ENCODE peak calls at places on chromosomes 5 and 9, in six cellular contexts. J is IMR-90, S is endothelial cell, A is GM23338, L is BE2C, D is HFFc6. G is an unnamed sample.

GRCh38 chr5:91288517-91288916 is 94.6 kb downstream of the ARRDC3 start:
- DNase-seq in A (no peak), J (no peak), S (no peak), L (peak), D (no peak), G (no peak)

GRCh38 chr9:97928968-97929604 is 6.8 kb upstream of the TRMO start:
- DNase-seq in D (no peak), J (no peak), S (no peak), L (no peak), A (no peak), G (no peak)

GRCh38 chr5:54516051-54516645 is 1.4 kb upstream of the SNX18 start:
- DNase-seq in J (peak), D (no peak), S (no peak), L (no peak), A (no peak), G (no peak)

GRCh38 chr5:52838306-52839015 is 50.7 kb downstream of the ITGA1 start:
- DNase-seq in S (no peak), L (no peak), J (peak), D (peak), A (no peak), G (no peak)

GRCh38 chr9:5352637-5353248 is 13.1 kb upstream of the RLN1 start:
- DNase-seq in D (no peak), J (no peak), L (no peak), S (no peak), A (no peak), G (no peak)

GRCh38 chr5:111143910-111144309 is 51.8 kb downstream of the WDR36 start:
- DNase-seq in S (no peak), J (peak), L (peak), A (no peak), D (peak), G (no peak)

GRCh38 chr9:69047331-69047730 is 11.8 kb downstream of the FXN start:
- DNase-seq in D (no peak), J (no peak), S (no peak), A (no peak), L (no peak), G (no peak)

GRCh38 chr5:92364986-92365550 is 982.0 kb upstream of the ARRDC3 start:
- DNase-seq in J (peak), S (no peak), L (no peak), D (no peak), A (no peak), G (no peak)

GRCh38 chr5:172209714-172210113 is 15.7 kb downstream of the EFCAB9 start:
- DNase-seq in D (no peak), L (no peak), J (no peak), A (no peak), S (no peak), G (no peak)

GRCh38 chr9:88749420-88749819 is 214.4 kb downstream of the NXNL2 start:
- DNase-seq in L (no peak), J (peak), A (no peak), S (no peak), D (peak), G (no peak)

GRCh38 chr9:111190352-111190751 is 139.7 kb downstream of the OR2K2 start:
- DNase-seq in A (no peak), L (no peak), D (no peak), S (no peak), J (peak), G (no peak)

GRCh38 chr5:116681334-116682013 is 106.9 kb upstream of the SEMA6A start:
- DNase-seq in D (no peak), A (no peak), J (no peak), L (no peak), S (no peak), G (peak)

GRCh38 chr5:102794677-102795331 is 39.7 kb downstream of the PAM start:
- DNase-seq in A (peak), J (no peak), D (no peak), S (no peak), L (no peak), G (no peak)

GRCh38 chr5:138095100-138095907 is 11.5 kb downstream of the WNT8A start:
- DNase-seq in S (no peak), L (no peak), D (no peak), A (peak), J (no peak), G (no peak)

GRCh38 chr9:96069821-96070220 is 194.3 kb downstream of the ERCC6L2 start:
- DNase-seq in A (no peak), D (no peak), L (no peak), S (no peak), J (no peak), G (no peak)

GRCh38 chr9:134705786-134706185 is 64.2 kb downstream of the COL5A1 start:
- DNase-seq in L (no peak), D (no peak), S (no peak), J (no peak), A (no peak), G (no peak)

GRCh38 chr5:172854451-172854871 is 20.4 kb downstream of the ERGIC1 start:
- DNase-seq in J (peak), D (no peak), S (no peak), A (no peak), L (no peak), G (no peak)

GRCh38 chr5:3531320-3531986 is 64.2 kb upstream of the IRX1 start:
- DNase-seq in J (no peak), L (no peak), D (no peak), A (peak), S (no peak), G (no peak)

GRCh38 chr5:89396262-89396975 is 513.4 kb upstream of the MEF2C start:
- DNase-seq in S (peak), J (peak), L (no peak), D (no peak), A (peak), G (peak)

GRCh38 chr5:31626156-31626555 is 12.8 kb upstream of the PDZD2 start:
- DNase-seq in A (no peak), J (no peak), S (no peak), L (peak), D (no peak), G (no peak)

GRCh38 chr9:17528859-17529258 is 50.0 kb upstream of the SH3GL2 start:
- DNase-seq in L (no peak), D (no peak), A (peak), J (peak), S (no peak), G (no peak)

GRCh38 chr9:31520301-31521085 is 864.0 kb upstream of the ACO1 start:
- DNase-seq in D (no peak), S (no peak), J (no peak), L (no peak), A (no peak), G (no peak)

GRCh38 chr5:95970359-95970704 is 8.7 kb upstream of the ELL2 start:
- DNase-seq in S (no peak), L (no peak), D (no peak), J (no peak), A (no peak), G (no peak)

GRCh38 chr5:131209506-131210191 is 38.9 kb downstream of the LYRM7 start:
- DNase-seq in L (no peak), D (no peak), S (no peak), A (peak), J (no peak), G (peak)

GRCh38 chr5:88140396-88140862 is 128.2 kb downstream of the TMEM161B start:
- DNase-seq in L (no peak), A (peak), J (no peak), S (peak), D (no peak), G (peak)

GRCh38 chr9:89505048-89505447 is 7.1 kb upstream of the SEMA4D start:
- DNase-seq in D (no peak), S (no peak), A (no peak), J (no peak), L (no peak), G (no peak)

GRCh38 chr5:96327728-96328127 is 105.3 kb downstream of the PCSK1 start:
- DNase-seq in J (peak), S (no peak), L (peak), D (peak), A (no peak), G (no peak)

GRCh38 chr5:163705983-163706771 is 200.8 kb downstream of the MAT2B start:
- DNase-seq in L (no peak), A (no peak), D (peak), J (peak), S (no peak), G (no peak)

GRCh38 chr5:76403713-76403962 is 553 bp downstream of the IQGAP2 start:
- DNase-seq in S (peak), L (no peak), J (no peak), D (no peak), A (no peak), G (no peak)

GRCh38 chr5:76401801-76402250 is 1.3 kb upstream of the IQGAP2 start:
- DNase-seq in J (no peak), D (no peak), S (no peak), L (no peak), A (no peak), G (no peak)

GRCh38 chr5:76403963-76404693 is 1.0 kb downstream of the IQGAP2 start:
- DNase-seq in S (peak), D (no peak), J (no peak), L (peak), A (peak), G (peak)

GRCh38 chr5:76402251-76402879 is 720 bp upstream of the IQGAP2 start:
- DNase-seq in S (peak), A (peak), J (no peak), L (no peak), D (no peak), G (peak)

DNA sequence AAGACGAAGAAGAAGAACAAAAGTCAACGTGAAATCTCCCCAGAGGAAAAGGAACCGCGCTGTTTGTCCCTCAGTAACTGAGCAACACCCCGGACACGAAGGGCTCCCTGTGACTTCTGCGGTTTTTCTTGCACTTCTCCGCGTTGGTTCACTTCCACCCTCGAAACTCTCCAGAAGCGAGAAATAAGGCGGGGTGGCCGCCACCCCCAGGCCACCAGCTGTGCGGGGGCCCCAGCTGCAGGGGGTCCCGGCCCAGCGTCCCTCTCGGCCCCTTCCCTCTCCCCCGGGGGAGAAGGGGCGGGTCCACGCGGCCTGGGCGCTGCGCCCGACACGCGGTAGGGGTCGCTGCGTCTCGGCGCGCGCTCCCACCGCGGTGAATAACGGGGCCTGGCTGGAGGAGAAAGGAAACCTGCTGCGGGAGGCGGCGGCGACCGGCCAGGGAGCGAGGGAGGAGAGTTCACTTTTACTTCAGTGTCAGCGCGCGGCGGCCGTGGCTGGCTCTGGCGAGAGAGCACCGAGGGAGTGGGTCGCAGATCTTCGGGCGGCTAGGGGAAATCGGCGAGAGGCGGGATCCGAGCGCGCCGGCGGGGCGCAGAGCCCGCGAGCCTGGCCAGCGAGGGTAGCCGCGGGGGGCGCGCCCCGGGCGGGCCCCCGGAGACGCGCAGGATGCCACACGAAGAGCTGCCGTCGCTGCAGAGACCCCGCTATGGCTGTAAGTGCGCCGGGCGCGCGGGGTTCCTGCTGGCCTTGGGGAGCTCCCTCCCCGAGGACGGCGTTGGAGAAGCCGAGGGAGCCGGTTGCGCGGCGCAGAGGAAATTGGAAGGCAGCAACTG is at the start of gene IQGAP2:
- DNase-seq in D (no peak), A (peak), J (peak), L (peak), S (peak), G (peak)
- TF ChIP-seq CTCF in D (peak), A (peak), J (peak), L (peak), S (peak), G (peak)

GRCh38 chr9:110092792-110093191 is 115.2 kb downstream of the C9orf152 start:
- DNase-seq in L (no peak), D (no peak), J (no peak), S (no peak), A (no peak), G (no peak)
- TF ChIP-seq CTCF in L (no peak), D (peak), J (no peak), S (no peak), A (peak), G (no peak)

GRCh38 chr9:125204477-125204876 is 4.1 kb downstream of the RABEPK start:
- DNase-seq in A (no peak), D (no peak), J (no peak), L (no peak), S (no peak), G (no peak)

GRCh38 chr9:125200216-125201047 is at the start of gene RABEPK:
- DNase-seq in S (peak), A (peak), D (peak), L (peak), J (peak), G (peak)

DNA sequence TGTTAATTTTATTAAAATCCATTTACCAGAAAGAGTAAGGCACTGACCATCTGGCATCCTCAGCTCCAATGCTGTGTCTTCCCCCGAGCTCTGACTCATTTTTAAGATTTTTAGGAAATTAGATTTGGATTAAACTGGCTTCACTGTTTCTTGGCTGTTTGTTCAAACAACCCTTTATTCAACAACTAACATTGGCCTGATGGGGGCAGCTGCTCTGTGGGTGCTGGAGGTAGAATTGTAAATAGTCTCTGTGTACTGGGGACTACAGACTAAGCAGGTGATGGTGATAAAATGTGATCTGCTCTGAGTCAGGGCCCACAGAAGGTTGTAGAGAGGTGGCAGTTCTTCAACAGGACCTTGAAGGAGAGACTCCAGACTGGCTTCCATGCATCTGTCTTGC is 2.9 kb downstream of the RABEPK start:
- DNase-seq in A (no peak), S (no peak), J (peak), D (no peak), L (peak), G (no peak)
- TF ChIP-seq CTCF in A (no peak), S (no peak), J (peak), D (peak), L (peak), G (no peak)

DNA sequence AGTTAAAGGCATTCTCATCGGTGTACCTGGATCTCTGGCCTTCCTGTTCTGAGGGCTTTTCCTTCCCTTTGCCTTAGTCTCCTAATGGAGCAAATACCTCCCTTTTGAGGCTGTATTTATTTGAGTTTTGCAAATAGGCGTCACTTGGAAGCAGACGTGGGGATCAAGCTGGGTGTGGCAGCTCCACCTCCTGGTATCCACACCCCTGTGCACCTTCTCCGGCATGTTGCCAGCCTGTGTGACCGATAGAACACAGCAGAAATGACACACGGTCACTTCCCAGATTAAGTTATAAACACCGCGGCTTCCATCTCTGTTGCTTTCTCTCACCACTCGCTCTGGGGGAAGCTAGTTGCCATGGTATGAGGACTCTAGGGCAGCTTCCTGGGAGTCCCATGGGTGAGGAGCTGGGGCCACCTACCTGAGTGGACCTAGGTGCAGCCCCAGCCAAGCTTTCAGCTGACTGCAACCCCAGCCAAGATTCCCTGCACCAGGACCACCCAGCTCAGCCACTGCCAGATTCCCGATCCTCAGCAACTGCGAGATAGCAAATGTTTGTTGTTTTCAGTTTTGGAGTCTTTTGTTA is 214.4 kb upstream of the MVB12B start:
- DNase-seq in J (no peak), L (no peak), A (no peak), S (no peak), D (no peak), G (no peak)
- TF ChIP-seq CTCF in J (no peak), L (no peak), A (peak), S (no peak), D (no peak), G (no peak)